ENCODE peak calls at places on chromosome 1, in four cellular contexts. R, D, S and M are unnamed samples.

GRCh38 chr1:244049142-244049968 is 1.7 kb upstream of the ZBTB18 start:
- DNase-seq in R (no peak), D (no peak), S (peak; percentile 40), M (no peak)

GRCh38 chr1:150256549-150257341 is 829 bp upstream of the CA14 start:
- DNase-seq in D (peak; percentile 70), R (no peak), S (no peak), M (no peak)

GRCh38 chr1:29969576-29969975 is 733.3 kb downstream of the PTPRU start:
- DNase-seq in D (peak; percentile 7), R (no peak), S (no peak), M (no peak)

GRCh38 chr1:192732787-192733186 is 76.1 kb upstream of the RGS2 start:
- DNase-seq in D (no peak), R (no peak), S (no peak), M (peak; percentile 57)

GRCh38 chr1:154419620-154420020 is 14.5 kb downstream of the IL6R start:
- DNase-seq in D (no peak), R (peak; percentile 95), S (no peak), M (no peak)

GRCh38 chr1:26913754-26914619 is at the start of gene NR0B2:
- DNase-seq in D (no peak), S (peak; percentile 80), R (no peak), M (no peak)

GRCh38 chr1:241808265-241808664 is 39.7 kb upstream of the EXO1 start:
- DNase-seq in D (no peak), S (no peak), R (peak; percentile 17), M (no peak)

GRCh38 chr1:228030451-228031201 is 23.8 kb downstream of the WNT3A start:
- DNase-seq in R (no peak), S (no peak), D (no peak), M (no peak)

GRCh38 chr1:30415171-30415940 is 308.0 kb downstream of the MATN1 start:
- DNase-seq in R (no peak), D (peak; percentile 39), S (peak; percentile 6), M (no peak)

GRCh38 chr1:119853155-119853554 is 41.9 kb upstream of the REG4 start:
- DNase-seq in R (no peak), S (no peak), D (no peak), M (no peak)

GRCh38 chr1:234484991-234485739 is 6.2 kb upstream of the TARBP1 start:
- DNase-seq in R (no peak), D (no peak), S (no peak), M (no peak)

GRCh38 chr1:81509619-81510018 is 291.1 kb upstream of the ADGRL2 start:
- DNase-seq in R (no peak), S (no peak), D (no peak), M (no peak)

GRCh38 chr1:211613108-211613947 is 34.4 kb upstream of the SLC30A1 start:
- DNase-seq in D (no peak), R (peak; percentile 94), S (peak; percentile 94), M (peak; percentile 79)

GRCh38 chr1:176691251-176692228 is 228.6 kb downstream of the PAPPA2 start:
- DNase-seq in S (peak; percentile 58), R (peak; percentile 43), D (no peak), M (peak; percentile 65)

GRCh38 chr1:27856561-27857343 is 15.6 kb upstream of the THEMIS2 start:
- DNase-seq in R (no peak), S (no peak), D (no peak), M (no peak)

DNA sequence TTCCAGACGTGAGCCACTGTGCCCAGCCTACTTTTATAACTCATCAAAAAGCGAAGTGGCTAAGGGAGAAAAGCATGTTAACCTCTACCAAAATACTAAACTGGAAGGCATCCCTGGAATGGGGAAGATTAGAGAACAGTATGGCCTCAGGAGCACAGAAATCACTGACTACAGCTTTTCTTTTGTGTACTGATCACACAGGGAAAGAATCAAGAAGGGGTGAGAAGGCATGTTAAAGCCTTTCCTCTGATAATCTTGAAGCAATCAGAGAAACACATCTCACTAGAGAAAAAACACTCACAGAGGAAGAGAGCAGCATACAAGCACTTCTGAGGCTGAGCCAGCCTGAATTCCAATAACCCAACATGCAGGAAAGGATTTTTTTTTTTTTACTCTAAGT is 10.7 kb downstream of the PCAT6 start:
- DNase-seq in S (no peak), R (peak; percentile 58), D (no peak), M (no peak)
- TF ChIP-seq MAFK in S (no peak), R (no peak), D (no peak), M (no peak)

GRCh38 chr1:156813750-156814570 is 2.7 kb downstream of the SH2D2A start:
- DNase-seq in S (peak; percentile 86), D (peak; percentile 91), R (peak; percentile 33), M (peak; percentile 73)
- TF ChIP-seq MAFK in S (no peak), D (no peak), R (no peak), M (no peak)

GRCh38 chr1:240722788-240723187 is 110.8 kb upstream of the GREM2 start:
- DNase-seq in D (no peak), S (no peak), R (no peak), M (no peak)

GRCh38 chr1:240714893-240715292 is 102.9 kb upstream of the GREM2 start:
- DNase-seq in R (no peak), D (no peak), S (no peak), M (no peak)

GRCh38 chr1:240720891-240721450 is 109.0 kb upstream of the GREM2 start:
- DNase-seq in S (no peak), D (no peak), R (no peak), M (no peak)

DNA sequence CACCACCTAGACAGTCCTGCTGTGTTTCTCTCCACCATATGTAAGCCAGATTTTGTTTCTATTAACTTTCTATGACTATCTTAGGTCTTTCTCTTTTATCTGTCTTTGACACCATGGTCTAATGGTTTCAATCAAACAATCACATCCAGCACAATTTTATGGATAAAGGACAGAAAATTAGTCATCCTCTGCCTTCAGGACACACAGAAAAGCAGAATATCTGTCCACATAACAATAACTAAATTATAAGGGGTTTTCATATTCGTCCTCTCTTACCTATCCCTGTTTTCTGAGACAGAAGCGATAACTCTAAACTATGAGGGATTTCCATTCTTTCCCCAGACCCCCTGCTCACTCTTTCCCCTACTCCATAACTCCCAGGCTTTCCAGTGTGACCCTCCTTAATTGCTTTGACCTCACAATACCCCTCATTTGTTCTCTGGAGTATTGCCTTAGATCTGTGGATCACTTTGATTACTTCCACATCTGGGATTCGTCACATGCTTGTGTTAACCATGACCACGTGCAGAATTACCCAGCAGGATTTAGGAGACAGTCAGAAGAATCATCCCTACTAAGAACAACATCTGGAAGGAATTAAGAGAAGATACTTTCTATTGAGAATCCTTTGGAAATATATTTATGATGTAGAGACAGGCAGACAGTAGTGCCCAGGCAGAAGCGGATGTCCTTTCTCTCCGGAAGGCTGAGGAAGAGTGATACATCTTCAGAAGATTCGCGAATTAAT is 108.2 kb upstream of the GREM2 start:
- DNase-seq in S (no peak), D (no peak), R (peak; percentile 24), M (no peak)
- TF ChIP-seq MAFK in S (no peak), D (no peak), R (no peak), M (no peak)

GRCh38 chr1:48182441-48182840 is 40.1 kb upstream of the SLC5A9 start:
- DNase-seq in R (no peak), D (no peak), S (no peak), M (no peak)
- TF ChIP-seq MAFK in R (no peak), D (no peak), S (no peak), M (no peak)

DNA sequence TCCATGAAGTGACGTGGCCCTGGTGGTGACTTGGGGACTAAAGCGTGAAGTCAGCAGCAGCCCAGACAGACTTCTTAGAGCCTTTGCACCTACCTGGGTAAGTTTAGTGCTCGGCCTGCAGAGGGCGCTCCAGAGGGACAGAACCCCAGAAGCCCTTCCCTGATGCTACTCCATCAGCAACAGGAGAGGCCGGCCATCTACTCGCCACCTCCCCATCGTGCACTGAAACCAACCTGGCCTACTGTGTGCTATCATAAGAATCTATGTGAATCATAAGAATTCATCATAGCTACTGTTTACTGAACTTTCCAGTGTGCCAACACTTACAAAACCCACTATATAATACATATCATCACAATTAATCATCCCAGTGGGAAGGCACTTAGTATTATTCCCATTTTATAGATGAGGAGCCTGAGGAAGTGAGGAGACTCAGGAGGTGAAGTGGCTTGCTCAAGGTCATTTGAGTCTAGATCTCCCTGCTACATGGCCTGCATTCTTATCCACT is 7.9 kb upstream of the EDN2 start:
- DNase-seq in R (no peak), D (peak; percentile 88), S (peak; percentile 79), M (peak; percentile 65)
- TF ChIP-seq MAFK in R (no peak), D (no peak), S (no peak), M (no peak)

GRCh38 chr1:64162804-64163203 is 40.6 kb upstream of the UBE2U start:
- DNase-seq in R (no peak), D (no peak), S (no peak), M (no peak)

GRCh38 chr1:64167176-64167575 is 36.2 kb upstream of the UBE2U start:
- DNase-seq in S (no peak), D (no peak), R (peak; percentile 56), M (no peak)

GRCh38 chr1:64162151-64162550 is 41.3 kb upstream of the UBE2U start:
- DNase-seq in S (no peak), D (no peak), R (no peak), M (no peak)

GRCh38 chr1:64163972-64164371 is 39.5 kb upstream of the UBE2U start:
- DNase-seq in R (peak; percentile 64), D (no peak), S (no peak), M (peak; percentile 14)

DNA sequence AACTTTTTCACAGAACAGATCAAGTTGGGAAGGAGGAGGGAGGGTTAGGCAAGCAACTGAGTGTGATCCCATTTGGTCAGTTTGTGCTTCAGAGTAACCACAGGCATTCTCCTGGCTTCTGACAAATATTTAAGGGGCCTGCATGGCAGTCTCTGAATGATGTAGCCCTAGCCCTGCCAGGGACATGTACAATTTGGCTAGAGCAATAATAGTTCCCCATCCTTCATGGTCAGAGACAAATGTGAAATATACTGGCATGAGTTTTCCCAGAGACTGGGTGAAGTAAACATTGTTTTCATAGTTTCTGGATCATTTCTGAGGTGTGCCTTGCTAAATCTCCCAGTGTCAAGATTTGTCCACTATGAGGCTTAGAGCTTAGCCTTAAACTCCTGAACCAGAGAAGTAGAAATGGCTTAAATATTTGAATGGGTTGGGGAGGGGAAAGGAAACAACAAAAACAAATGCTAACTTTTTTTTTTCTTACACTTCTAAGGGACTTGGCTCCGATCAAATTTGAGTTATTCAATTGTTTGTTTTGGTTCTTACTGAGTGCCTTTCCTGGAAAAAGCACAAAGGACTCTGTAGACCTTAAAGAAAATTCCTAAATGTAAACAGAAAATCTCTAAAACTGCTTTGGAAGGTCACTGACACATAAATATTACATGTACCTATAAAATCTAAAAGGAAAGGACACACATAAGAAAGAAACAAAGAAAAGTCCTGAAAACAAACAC is 41.9 kb upstream of the UBE2U start:
- DNase-seq in S (no peak), D (no peak), R (peak; percentile 71), M (no peak)
- TF ChIP-seq MAFK in S (no peak), D (no peak), R (no peak), M (no peak)

DNA sequence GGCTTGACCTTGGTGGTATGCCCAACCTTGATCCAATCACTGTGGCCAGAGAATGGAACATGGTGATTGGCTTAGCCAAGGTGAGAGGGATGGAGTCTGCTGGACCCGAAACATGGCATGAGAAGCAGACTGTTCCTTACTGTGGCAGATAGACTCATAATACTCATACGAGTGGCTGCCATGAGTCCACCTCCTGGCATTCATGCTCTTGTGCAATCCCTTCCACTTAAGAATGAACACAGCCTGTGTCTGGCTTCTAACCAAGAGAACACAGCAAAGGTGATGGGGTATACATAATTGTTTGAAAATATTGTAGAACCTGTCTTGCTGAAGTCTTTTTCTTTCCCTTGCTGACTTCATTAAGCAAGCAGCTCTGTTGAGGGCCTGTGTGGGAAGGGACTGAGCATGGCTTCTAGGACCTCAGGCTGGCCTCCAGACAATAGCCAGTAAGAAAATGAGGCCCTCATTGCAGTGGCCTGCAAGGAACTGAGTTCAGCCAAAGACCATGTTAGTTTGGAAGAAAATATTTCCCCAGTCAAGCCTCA is 85.9 kb downstream of the ZNF281 start:
- DNase-seq in D (no peak), R (peak; percentile 67), S (no peak), M (no peak)
- TF ChIP-seq MAFK in D (no peak), R (no peak), S (no peak), M (no peak)